ENCODE peak calls at places on chromosomes 2 and 18, in eight cellular contexts. X is OCI-LY7, K is H9, T is neural progenitor cell, P is endothelial cell of umbilical vein, R is IMR-90, I is Karpas-422, H is mesendoderm. S is an unnamed sample.
A peak's percentile ranks its signal among the peaks of the same experiment; 100 is the strongest.

GRCh38 chr2:100924520-100925451 is 77.3 kb upstream of the RPL31 start:
- DNase-seq in K (peak; percentile 8), P (peak; percentile 99), H (no peak), T (peak; percentile 18), I (peak; percentile 45), X (no peak), R (peak; percentile 85), S (peak; percentile 71)

GRCh38 chr2:170229744-170230143 is 51.8 kb downstream of the MYO3B start:
- DNase-seq in X (no peak), K (no peak), R (peak; percentile 5), I (no peak), T (no peak), P (no peak), H (no peak), S (no peak)

GRCh38 chr2:128178650-128179460 is 87.9 kb downstream of the UGGT1 start:
- DNase-seq in K (peak; percentile 58), X (peak; percentile 42), I (peak; percentile 82), R (peak; percentile 89), P (peak; percentile 74), H (peak; percentile 73), T (peak; percentile 78), S (peak; percentile 88)

GRCh38 chr2:24708537-24709152 is 84.5 kb downstream of the PTRHD1 start:
- DNase-seq in X (no peak), K (no peak), P (peak; percentile 12), R (peak; percentile 82), T (no peak), H (no peak), I (no peak), S (peak; percentile 66)

GRCh38 chr2:200968735-200969134 is 5.3 kb upstream of the ORC2 start:
- DNase-seq in P (no peak), I (peak; percentile 65), X (no peak), R (no peak), K (no peak), H (no peak), T (no peak), S (no peak)

GRCh38 chr18:76986391-76986790 is 146.2 kb downstream of the MBP start:
- DNase-seq in T (no peak), X (no peak), H (no peak), P (no peak), R (no peak), I (no peak), K (no peak), S (no peak)

GRCh38 chr2:120675460-120676130 is 60.1 kb upstream of the GLI2 start:
- DNase-seq in R (peak; percentile 50), H (peak; percentile 67), K (peak; percentile 77), I (peak; percentile 73), X (peak; percentile 33), P (peak; percentile 43), T (peak; percentile 73), S (no peak)

GRCh38 chr2:10331702-10332401 is 29.1 kb downstream of the HPCAL1 start:
- DNase-seq in H (no peak), R (no peak), X (peak; percentile 63), K (no peak), I (no peak), P (no peak), T (no peak), S (no peak)

GRCh38 chr18:58337285-58337684 is 291.6 kb downstream of the ALPK2 start:
- DNase-seq in T (no peak), I (no peak), X (no peak), P (no peak), H (no peak), K (no peak), R (no peak), S (no peak)

GRCh38 chr2:27885246-27885645 is 4.9 kb downstream of the RBKS start:
- DNase-seq in P (no peak), I (no peak), K (no peak), T (no peak), H (no peak), X (no peak), R (peak; percentile 48), S (peak; percentile 39)

GRCh38 chr2:104733544-104733943 is 120.4 kb upstream of the POU3F3 start:
- DNase-seq in X (peak; percentile 52), I (peak; percentile 84), K (peak; percentile 85), H (peak; percentile 81), P (no peak), T (peak; percentile 60), R (no peak), S (no peak)

GRCh38 chr2:15935189-15935588 is 5.2 kb upstream of the MYCN start:
- DNase-seq in P (no peak), K (no peak), H (no peak), R (no peak), X (no peak), I (no peak), T (no peak), S (no peak)

GRCh38 chr2:152925540-152926448 is 207.4 kb downstream of the ARL6IP6 start:
- DNase-seq in P (peak; percentile 6), T (peak; percentile 86), K (peak; percentile 91), R (no peak), X (peak; percentile 56), H (peak; percentile 95), I (peak; percentile 85), S (peak; percentile 6)

GRCh38 chr2:38977047-38977446 is 87.4 kb downstream of the ARHGEF33 start:
- DNase-seq in P (no peak), R (no peak), H (no peak), T (no peak), I (no peak), K (no peak), X (no peak), S (no peak)

DNA sequence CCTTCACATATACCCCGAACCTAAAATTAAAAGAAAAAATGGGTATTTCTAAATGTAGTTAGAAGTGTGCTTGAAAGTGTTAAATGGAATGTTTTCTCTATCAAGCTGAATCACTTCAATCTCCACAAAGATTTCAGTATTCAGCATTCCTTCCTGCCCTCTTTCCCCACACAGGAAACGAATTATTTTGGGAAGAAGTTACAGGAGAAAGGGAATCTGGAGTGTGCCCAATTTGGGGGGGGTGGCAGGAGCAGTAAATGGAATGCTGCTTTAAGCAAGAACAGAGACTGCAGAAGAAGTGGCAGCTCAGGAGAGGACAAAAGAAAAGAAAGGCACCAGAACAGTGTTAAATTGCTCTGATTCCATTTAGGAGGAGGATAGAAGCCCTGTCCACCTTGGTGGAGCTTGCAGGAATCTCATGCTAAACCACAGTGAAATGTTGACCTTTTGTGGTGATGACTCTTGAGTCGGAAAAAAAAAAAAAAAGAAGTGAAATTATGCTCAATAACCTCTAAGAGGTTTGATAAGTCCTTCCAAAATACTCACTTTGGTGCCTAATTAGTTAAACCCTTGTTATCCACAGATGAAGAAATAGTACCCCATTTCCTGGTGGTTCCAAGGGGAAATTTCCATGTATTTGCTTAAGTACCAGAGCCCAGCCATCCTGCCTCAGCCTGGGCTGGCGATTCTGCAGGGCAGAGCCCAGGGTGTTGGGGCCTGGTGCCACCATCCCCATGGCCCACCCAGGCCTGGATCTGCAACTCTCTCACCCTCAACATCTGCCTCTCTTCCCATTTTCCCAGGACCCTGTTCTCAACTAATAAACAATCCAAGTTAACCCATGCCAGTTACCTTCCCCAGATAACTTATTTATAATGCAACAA is 56.5 kb downstream of the MYO5B start:
- DNase-seq in P (no peak), I (no peak), R (no peak), X (no peak), H (no peak), K (no peak), T (no peak), S (no peak)
- H3K4me2 ChIP-seq in P (no peak overlapping the region), I (no peak overlapping the region), R (no peak overlapping the region), X (no peak overlapping the region), H (no peak overlapping the region), K (no peak overlapping the region), T (no peak overlapping the region), S (no peak overlapping the region)

GRCh38 chr2:238955648-238956531 is 108.0 kb downstream of the TWIST2 start:
- DNase-seq in P (peak; percentile 31), H (no peak), I (no peak), T (no peak), X (no peak), R (peak; percentile 67), K (peak; percentile 5), S (no peak)
- H3K4me2 ChIP-seq in P (no peak overlapping the region), H (no peak overlapping the region), I (no peak overlapping the region), T (no peak overlapping the region), X (no peak overlapping the region), R (no peak overlapping the region), K (no peak overlapping the region), S (peak overlapping the region; percentile 32)

GRCh38 chr2:219398721-219399333 is 11.1 kb upstream of the DNPEP start:
- DNase-seq in T (no peak), H (no peak), X (no peak), K (no peak), I (no peak), R (peak; percentile 68), P (no peak), S (peak; percentile 50)
- H3K4me2 ChIP-seq in T (no peak overlapping the region), H (no peak overlapping the region), X (no peak overlapping the region), K (no peak overlapping the region), I (no peak overlapping the region), R (peak overlapping the region; percentile 60), P (no peak overlapping the region), S (peak overlapping the region; percentile 51)

DNA sequence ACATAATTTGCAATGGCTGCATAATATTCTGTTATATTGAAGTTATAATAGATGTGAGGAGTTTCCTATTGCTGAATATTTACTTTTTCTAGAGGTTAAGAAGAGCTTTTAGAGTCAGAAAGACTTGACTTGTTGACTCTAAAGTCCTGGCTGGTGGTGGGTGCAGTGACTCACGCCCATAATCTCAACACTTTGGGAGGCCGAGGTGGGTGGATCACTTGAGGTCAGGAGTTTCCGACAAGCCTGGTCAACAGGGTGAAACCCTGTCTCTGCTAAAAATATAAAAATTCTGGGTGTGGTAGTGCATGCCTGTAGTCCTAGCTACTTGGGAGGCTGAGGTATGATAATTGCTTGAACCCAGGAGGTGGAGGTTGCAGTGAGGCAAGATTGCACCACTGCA is 33.9 kb upstream of the ATIC start:
- DNase-seq in P (no peak), K (no peak), R (no peak), T (no peak), I (no peak), X (no peak), H (no peak), S (no peak)
- H3K4me2 ChIP-seq in P (no peak overlapping the region), K (no peak overlapping the region), R (no peak overlapping the region), T (no peak overlapping the region), I (no peak overlapping the region), X (no peak overlapping the region), H (no peak overlapping the region), S (no peak overlapping the region)

GRCh38 chr18:22467760-22468553 is 50.2 kb upstream of the CTAGE1 start:
- DNase-seq in T (no peak), X (no peak), P (peak; percentile 92), I (no peak), H (no peak), R (peak; percentile 100), K (no peak), S (peak; percentile 99)
- H3K4me2 ChIP-seq in T (no peak overlapping the region), X (no peak overlapping the region), P (no peak overlapping the region), I (no peak overlapping the region), H (no peak overlapping the region), R (no peak overlapping the region), K (no peak overlapping the region), S (peak overlapping the region; percentile 5)

S was measured in fibroblast of lung.